ENCODE peak calls at places on chromosomes 11 and 22, in ten cellular contexts. I, E, A, Z, P, T, U, G, L and R are unnamed samples.
A peak's percentile ranks its signal among the peaks of the same experiment; 100 is the strongest.

GRCh38 chr11:128039140-128040021 is 548.0 kb downstream of the ETS1 start:
- DNase-seq in I (no peak), E (peak; percentile 98), A (peak; percentile 53), Z (peak; percentile 43), P (no peak), T (no peak), U (peak; percentile 52), G (no peak), L (peak; percentile 85), R (peak; percentile 83)

GRCh38 chr22:31243339-31244043 is 31.4 kb downstream of the LIMK2 start:
- DNase-seq in I (no peak), E (peak; percentile 85), A (no peak), Z (no peak), P (peak; percentile 50), T (no peak), U (no peak), G (no peak), L (no peak), R (no peak)

GRCh38 chr22:35380537-35381423 is at the start of gene HMOX1:
- DNase-seq in I (peak; percentile 96), E (peak; percentile 86), A (peak; percentile 92), Z (peak; percentile 91), P (peak; percentile 84), T (peak; percentile 91), U (peak; percentile 94), G (peak; percentile 92), L (peak; percentile 88), R (peak; percentile 63)

GRCh38 chr11:57260937-57261783 is 24.1 kb upstream of the APLNR start:
- DNase-seq in I (no peak), E (no peak), A (no peak), Z (no peak), P (no peak), T (no peak), U (no peak), G (no peak), L (no peak), R (no peak)

GRCh38 chr22:47116426-47117341 is 354.2 kb downstream of the TBC1D22A start:
- DNase-seq in I (no peak), E (no peak), A (no peak), Z (no peak), P (no peak), T (no peak), U (no peak), G (no peak), L (no peak), R (no peak)

GRCh38 chr22:39185601-39186012 is 33.1 kb upstream of the CBX7 start:
- DNase-seq in I (no peak), E (peak; percentile 29), A (peak; percentile 33), Z (no peak), P (no peak), T (no peak), U (peak; percentile 84), G (peak; percentile 46), L (no peak), R (no peak)

GRCh38 chr11:70078796-70079616 is 889 bp downstream of the ANO1 start:
- DNase-seq in I (no peak), E (no peak), A (no peak), Z (no peak), P (no peak), T (peak; percentile 36), U (no peak), G (no peak), L (no peak), R (no peak)

GRCh38 chr11:47348859-47349258 is 3.6 kb downstream of the MYBPC3 start:
- DNase-seq in I (no peak), E (no peak), A (no peak), Z (no peak), P (peak; percentile 31), T (peak; percentile 74), U (peak; percentile 43), G (no peak), L (peak; percentile 11), R (no peak)

GRCh38 chr11:108958446-108959123 is 293.7 kb downstream of the DDX10 start:
- DNase-seq in I (peak; percentile 25), E (peak; percentile 74), A (no peak), Z (no peak), P (peak; percentile 21), T (no peak), U (peak; percentile 70), G (no peak), L (peak; percentile 88), R (no peak)

GRCh38 chr11:11989774-11990744 is 18.4 kb downstream of the DKK3 start:
- DNase-seq in I (no peak), E (peak; percentile 38), A (no peak), Z (no peak), P (no peak), T (no peak), U (peak; percentile 55), G (peak; percentile 15), L (no peak), R (no peak)

GRCh38 chr11:57566564-57567209 is 785 bp downstream of the UBE2L6 start:
- DNase-seq in I (no peak), E (no peak), A (no peak), Z (no peak), P (no peak), T (no peak), U (no peak), G (no peak), L (no peak), R (no peak)

DNA sequence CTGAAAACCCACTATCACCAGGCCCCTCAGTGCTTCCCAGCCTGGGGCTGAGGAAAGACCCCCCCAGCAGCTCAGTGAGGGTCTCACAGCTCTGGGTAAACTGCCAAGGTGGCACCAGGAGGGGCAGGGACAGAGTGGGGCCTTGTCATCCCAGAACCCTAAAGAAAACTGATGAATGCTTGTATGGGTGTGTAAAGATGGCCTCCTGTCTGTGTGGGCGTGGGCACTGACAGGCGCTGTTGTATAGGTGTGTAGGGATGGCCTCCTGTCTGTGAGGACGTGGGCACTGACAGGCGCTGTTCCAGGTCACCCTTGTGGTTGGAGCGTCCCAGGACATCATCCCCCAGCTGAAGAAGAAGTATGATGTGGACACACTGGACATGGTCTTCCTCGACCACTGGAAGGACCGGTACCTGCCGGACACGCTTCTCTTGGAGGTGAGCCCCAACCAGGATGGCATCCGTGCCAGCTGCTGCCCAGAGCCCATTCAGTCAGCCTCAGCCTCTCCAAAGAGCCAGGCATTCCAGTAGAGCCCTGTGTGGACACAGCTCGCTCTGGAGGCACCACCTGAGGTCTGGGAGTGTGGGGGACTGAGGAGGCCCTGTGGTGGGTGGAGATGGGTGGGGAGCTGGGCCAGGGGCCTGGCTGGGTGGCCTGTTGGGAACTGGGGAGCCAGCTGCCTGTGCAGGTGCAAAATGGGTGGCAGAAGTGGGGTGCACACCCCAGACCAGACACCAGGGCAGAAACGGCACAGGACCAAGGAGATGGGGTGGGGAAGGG is 22.4 kb upstream of the TXNRD2 start:
- DNase-seq in I (no peak), E (no peak), A (no peak), Z (no peak), P (no peak), T (no peak), U (no peak), G (no peak), L (no peak), R (no peak)
- H3K4me3 ChIP-seq in I (no peak overlapping the region), E (no peak overlapping the region), A (no peak overlapping the region), Z (peak overlapping the region; percentile 43), P (no peak overlapping the region), T (no peak overlapping the region), U (no peak overlapping the region), G (no peak overlapping the region), L (no peak overlapping the region), R (no peak overlapping the region)

DNA sequence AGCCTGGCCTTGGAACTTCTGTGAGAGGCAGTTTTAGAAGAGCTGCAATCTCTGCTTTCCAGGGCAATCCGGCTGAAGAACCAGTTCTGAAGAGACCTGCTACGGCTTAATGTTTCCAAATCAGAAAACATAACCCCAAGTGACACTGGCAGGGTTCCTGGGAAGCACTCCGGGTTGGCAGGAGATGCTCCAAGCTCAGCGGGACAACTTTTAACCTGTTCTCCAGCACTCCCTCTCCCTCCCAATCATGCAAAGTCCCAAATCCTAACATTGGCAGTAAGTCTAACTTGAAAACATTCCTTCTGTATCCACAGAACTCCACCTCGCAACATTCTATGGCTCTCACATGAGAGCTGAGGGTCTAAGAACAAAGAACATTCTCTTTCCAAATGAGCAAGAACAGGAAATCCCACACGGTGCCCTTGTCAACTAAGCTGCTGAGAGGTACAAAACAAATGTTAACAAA is 48.5 kb upstream of the MN1 start:
- DNase-seq in I (no peak), E (peak; percentile 73), A (no peak), Z (peak; percentile 70), P (peak; percentile 27), T (peak; percentile 30), U (no peak), G (no peak), L (no peak), R (no peak)
- H3K36me3 ChIP-seq in I (no peaks in the 10 kb centered on the region), E (peaks cover 7% of the 10 kb centered on the region), A (no peaks in the 10 kb centered on the region), Z (peaks cover 86% of the 10 kb centered on the region), P (peaks cover 7% of the 10 kb centered on the region), T (peaks cover 13% of the 10 kb centered on the region), U (peaks cover 37% of the 10 kb centered on the region), G (no peaks in the 10 kb centered on the region), L (peaks cover 11% of the 10 kb centered on the region), R (peaks cover 13% of the 10 kb centered on the region)

DNA sequence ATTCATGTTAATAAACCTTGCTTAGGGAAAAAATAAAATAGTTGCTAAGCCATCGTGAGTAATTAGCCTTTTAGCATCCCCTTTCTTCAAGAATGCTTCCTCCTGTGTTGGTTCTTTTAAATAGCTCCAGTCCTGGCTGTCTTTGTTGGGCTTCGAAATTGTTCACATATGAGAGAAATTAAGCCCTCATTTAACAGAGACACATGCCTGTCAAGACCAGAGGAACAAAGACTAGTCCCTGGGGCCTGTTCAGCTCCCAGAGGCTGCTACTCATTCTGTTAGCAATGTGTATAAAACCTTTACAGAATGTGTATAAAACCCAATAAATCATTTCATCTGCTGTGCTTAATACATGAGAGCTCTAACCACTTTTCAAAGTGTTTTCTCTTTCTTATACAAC is 186.4 kb downstream of the SOX6 start:
- DNase-seq in I (no peak), E (no peak), A (no peak), Z (no peak), P (peak; percentile 11), T (peak; percentile 48), U (no peak), G (no peak), L (no peak), R (no peak)
- H3K4me3 ChIP-seq in I (no peak overlapping the region), E (no peak overlapping the region), A (no peak overlapping the region), Z (no peak overlapping the region), P (no peak overlapping the region), T (no peak overlapping the region), U (no peak overlapping the region), G (no peak overlapping the region), L (no peak overlapping the region), R (no peak overlapping the region)

GRCh38 chr11:3104961-3105790 is 48.0 kb upstream of the CARS1 start:
- DNase-seq in I (no peak), E (no peak), A (no peak), Z (peak; percentile 14), P (no peak), T (no peak), U (no peak), G (no peak), L (no peak), R (no peak)

GRCh38 chr11:3102641-3102921 is 45.4 kb upstream of the CARS1 start:
- DNase-seq in I (no peak), E (no peak), A (no peak), Z (no peak), P (no peak), T (no peak), U (no peak), G (no peak), L (no peak), R (no peak)

GRCh38 chr11:3104051-3104714 is 47.0 kb upstream of the CARS1 start:
- DNase-seq in I (no peak), E (no peak), A (peak; percentile 0), Z (peak; percentile 11), P (no peak), T (no peak), U (no peak), G (no peak), L (no peak), R (no peak)

GRCh38 chr11:3101921-3102640 is 44.9 kb upstream of the CARS1 start:
- DNase-seq in I (no peak), E (no peak), A (no peak), Z (peak; percentile 21), P (no peak), T (no peak), U (no peak), G (no peak), L (no peak), R (no peak)

GRCh38 chr11:3103076-3103475 is 45.9 kb upstream of the CARS1 start:
- DNase-seq in I (no peak), E (no peak), A (no peak), Z (peak; percentile 23), P (no peak), T (no peak), U (no peak), G (no peak), L (no peak), R (no peak)
- H3K36me3 ChIP-seq in I (no peaks in the 10 kb centered on the region), E (peaks cover 24% of the 10 kb centered on the region), A (no peaks in the 10 kb centered on the region), Z (peaks cover 62% of the 10 kb centered on the region), P (no peaks in the 10 kb centered on the region), T (no peaks in the 10 kb centered on the region), U (peaks cover 72% of the 10 kb centered on the region), G (no peaks in the 10 kb centered on the region), L (no peaks in the 10 kb centered on the region), R (no peaks in the 10 kb centered on the region)